ENCODE peak calls at places on chromosomes 16 and 17, in four cellular contexts. G is NCI-H345, T is GM23338, L is hepatic stellate cell. M is an unnamed sample.

GRCh38 chr17:82978354-82978753 is 101.1 kb upstream of the METRNL start:
- DNase-seq in L (no peak), G (no peak), T (no peak), M (no peak)

GRCh38 chr16:68756250-68757051 is 19.4 kb downstream of the CDH1 start:
- DNase-seq in G (peak), L (no peak), T (no peak), M (peak)

GRCh38 chr17:6080711-6081430 is 10.7 kb downstream of the WSCD1 start:
- DNase-seq in T (no peak), G (no peak), L (no peak), M (no peak)

GRCh38 chr17:58527949-58528348 is 13.5 kb upstream of the MTMR4 start:
- DNase-seq in G (no peak), L (no peak), T (no peak), M (no peak)

GRCh38 chr16:31138621-31139578 is 3.4 kb upstream of the PRSS8 start:
- DNase-seq in G (no peak), T (peak), L (peak), M (peak)

GRCh38 chr17:32161506-32162365 is 19.4 kb downstream of the RHOT1 start:
- DNase-seq in L (peak), G (no peak), T (no peak), M (no peak)

GRCh38 chr16:54244061-54244886 is 42.3 kb downstream of the IRX3 start:
- DNase-seq in L (no peak), T (no peak), G (no peak), M (no peak)

GRCh38 chr17:14296511-14296910 is 4.4 kb upstream of the HS3ST3B1 start:
- DNase-seq in T (peak), L (no peak), G (no peak), M (no peak)

GRCh38 chr17:2215616-2216364 is 87.8 kb downstream of the SMG6 start:
- DNase-seq in G (no peak), L (peak), T (peak), M (no peak)

GRCh38 chr16:68251812-68252211 is 6.6 kb downstream of the PLA2G15 start:
- DNase-seq in L (no peak), T (no peak), G (no peak), M (no peak)

GRCh38 chr17:80070375-80071115 is 30.8 kb upstream of the GAA start:
- DNase-seq in L (peak), T (no peak), G (no peak), M (no peak)

GRCh38 chr17:43880420-43880991 is 26.8 kb downstream of the MPP2 start:
- DNase-seq in L (no peak), T (peak), G (no peak), M (peak)

GRCh38 chr17:74410001-74410443 is 21.9 kb upstream of the GPRC5C start:
- DNase-seq in T (no peak), L (no peak), G (no peak), M (no peak)

GRCh38 chr16:85432606-85433005 is 180.5 kb upstream of the GSE1 start:
- DNase-seq in T (no peak), L (no peak), G (no peak), M (peak)

GRCh38 chr17:74682442-74683190 is 30.1 kb downstream of the CD300LF start:
- DNase-seq in L (no peak), G (no peak), T (no peak), M (no peak)

GRCh38 chr17:44203731-44204452 is 4.2 kb upstream of the ATXN7L3 start:
- DNase-seq in G (peak), L (peak), T (peak), M (peak)

GRCh38 chr17:58680038-58680369 is 11.8 kb downstream of the TEX14 start:
- DNase-seq in T (no peak), L (no peak), G (no peak), M (no peak)

GRCh38 chr16:29290631-29291247 is 115.8 kb downstream of the NPIPB11 start:
- DNase-seq in L (peak), T (peak), G (no peak), M (peak)

GRCh38 chr17:40264458-40265185 is 23.1 kb upstream of the CDC6 start:
- DNase-seq in G (no peak), L (no peak), T (no peak), M (no peak)

GRCh38 chr16:54493076-54493475 is 206.5 kb upstream of the IRX3 start:
- DNase-seq in G (no peak), T (no peak), L (no peak), M (no peak)

GRCh38 chr17:8469964-8470363 is 34.3 kb downstream of the NDEL1 start:
- DNase-seq in T (no peak), G (no peak), L (no peak), M (no peak)

GRCh38 chr16:59198487-59198886 is 464.4 kb upstream of the GOT2 start:
- DNase-seq in G (no peak), T (no peak), L (no peak), M (no peak)

GRCh38 chr17:72474740-72475477 is 354.1 kb downstream of the SOX9 start:
- DNase-seq in T (peak), L (no peak), G (no peak), M (peak)

GRCh38 chr16:80027007-80027965 is 426.7 kb upstream of the MAF start:
- DNase-seq in L (peak), T (peak), G (peak), M (peak)

GRCh38 chr16:85225721-85226120 is 113.4 kb upstream of the CIBAR2 start:
- DNase-seq in T (no peak), G (no peak), L (no peak), M (no peak)

GRCh38 chr17:69654981-69655581 is 240.6 kb downstream of the MAP2K6 start:
- DNase-seq in T (no peak), G (no peak), L (peak), M (no peak)

GRCh38 chr17:80008383-80008840 is 27.3 kb downstream of the TBC1D16 start:
- DNase-seq in G (peak), T (peak), L (peak), M (peak)

GRCh38 chr16:57621521-57622268 is 6.7 kb upstream of the ADGRG1 start:
- DNase-seq in T (no peak), G (no peak), L (no peak), M (peak)

GRCh38 chr16:7605812-7606211 is 273.2 kb downstream of the RBFOX1 start:
- DNase-seq in L (no peak), G (no peak), T (no peak), M (no peak)

GRCh38 chr16:47141773-47142468 is 1.8 kb downstream of the NETO2 start:
- DNase-seq in G (peak), T (peak), L (peak), M (peak)

GRCh38 chr16:71367243-71367976 is 8.9 kb downstream of the CALB2 start:
- DNase-seq in L (peak), T (peak), G (peak), M (no peak)

GRCh38 chr17:59038734-59039133 is 67.9 kb downstream of the TRIM37 start:
- DNase-seq in T (no peak), L (no peak), G (no peak), M (no peak)

GRCh38 chr16:49016461-49016860 is 265.2 kb downstream of the CBLN1 start:
- DNase-seq in G (no peak), L (no peak), T (no peak), M (no peak)

M was measured in pancreas.